ENCODE peak calls at places on chromosomes 6 and 20, in nine cellular contexts. N, J, W, B, I, Y, A, K and Q are unnamed samples.

GRCh38 chr20:9241721-9242427 is 173.0 kb downstream of the PLCB4 start:
- DNase-seq in N (no peak), J (no peak), W (no peak), B (no peak), I (no peak), Y (no peak), A (peak), K (no peak), Q (no peak)

GRCh38 chr20:1952737-1953530 is 40.9 kb downstream of the PDYN start:
- DNase-seq in N (no peak), J (no peak), W (no peak), B (no peak), I (no peak), Y (no peak), A (no peak), K (no peak), Q (no peak)

GRCh38 chr20:32018269-32019155 is 8.3 kb downstream of the CCM2L start:
- DNase-seq in N (no peak), J (no peak), W (no peak), B (peak), I (no peak), Y (peak), A (no peak), K (peak), Q (peak)

GRCh38 chr6:7106215-7106751 is 1.5 kb upstream of the RREB1 start:
- DNase-seq in N (peak), J (no peak), W (no peak), B (no peak), I (no peak), Y (peak), A (peak), K (no peak), Q (no peak)

GRCh38 chr20:18613553-18613952 is 25.7 kb downstream of the DTD1 start:
- DNase-seq in N (no peak), J (no peak), W (no peak), B (no peak), I (no peak), Y (no peak), A (peak), K (no peak), Q (no peak)

GRCh38 chr6:115898246-115898645 is 162.4 kb downstream of the FRK start:
- DNase-seq in N (peak), J (peak), W (no peak), B (peak), I (no peak), Y (no peak), A (no peak), K (no peak), Q (no peak)

GRCh38 chr20:1632228-1632577 is 12.4 kb upstream of the SIRPB1 start:
- DNase-seq in N (no peak), J (no peak), W (no peak), B (no peak), I (no peak), Y (no peak), A (no peak), K (no peak), Q (no peak)

GRCh38 chr6:149079911-149080501 is 237.5 kb upstream of the TAB2 start:
- DNase-seq in N (peak), J (peak), W (no peak), B (no peak), I (no peak), Y (no peak), A (peak), K (peak), Q (no peak)

GRCh38 chr6:19848465-19848864 is 11.3 kb downstream of the ID4 start:
- DNase-seq in N (no peak), J (no peak), W (no peak), B (no peak), I (no peak), Y (no peak), A (no peak), K (no peak), Q (no peak)

GRCh38 chr20:48807586-48808381 is 20.0 kb downstream of the PREX1 start:
- DNase-seq in N (peak), J (peak), W (no peak), B (no peak), I (no peak), Y (no peak), A (no peak), K (no peak), Q (no peak)

GRCh38 chr6:149423946-149424440 is 23.9 kb downstream of the SUMO4 start:
- DNase-seq in N (no peak), J (no peak), W (no peak), B (no peak), I (no peak), Y (no peak), A (no peak), K (no peak), Q (no peak)

GRCh38 chr6:37123957-37124729 is 45.8 kb upstream of the PIM1 start:
- DNase-seq in N (no peak), J (no peak), W (no peak), B (no peak), I (no peak), Y (no peak), A (no peak), K (no peak), Q (no peak)

GRCh38 chr20:2163757-2164156 is 62.1 kb downstream of the STK35 start:
- DNase-seq in N (no peak), J (no peak), W (no peak), B (no peak), I (no peak), Y (no peak), A (no peak), K (no peak), Q (no peak)

GRCh38 chr6:137904822-137905617 is 38.0 kb downstream of the TNFAIP3 start:
- DNase-seq in N (no peak), J (no peak), W (no peak), B (no peak), I (no peak), Y (peak), A (no peak), K (no peak), Q (no peak)

GRCh38 chr20:47551841-47552240 is 50.2 kb downstream of the NCOA3 start:
- DNase-seq in N (no peak), J (no peak), W (no peak), B (no peak), I (no peak), Y (no peak), A (no peak), K (no peak), Q (no peak)

GRCh38 chr6:130697661-130698535 is 129.3 kb upstream of the SMLR1 start:
- DNase-seq in N (peak), J (peak), W (peak), B (peak), I (peak), Y (peak), A (peak), K (peak), Q (no peak)

GRCh38 chr6:108134213-108134973 is 31.4 kb upstream of the NR2E1 start:
- DNase-seq in N (no peak), J (no peak), W (no peak), B (peak), I (no peak), Y (no peak), A (no peak), K (no peak), Q (no peak)

GRCh38 chr6:170260686-170261085 is 30.2 kb downstream of the DLL1 start:
- DNase-seq in N (no peak), J (no peak), W (no peak), B (no peak), I (no peak), Y (peak), A (no peak), K (no peak), Q (no peak)

DNA sequence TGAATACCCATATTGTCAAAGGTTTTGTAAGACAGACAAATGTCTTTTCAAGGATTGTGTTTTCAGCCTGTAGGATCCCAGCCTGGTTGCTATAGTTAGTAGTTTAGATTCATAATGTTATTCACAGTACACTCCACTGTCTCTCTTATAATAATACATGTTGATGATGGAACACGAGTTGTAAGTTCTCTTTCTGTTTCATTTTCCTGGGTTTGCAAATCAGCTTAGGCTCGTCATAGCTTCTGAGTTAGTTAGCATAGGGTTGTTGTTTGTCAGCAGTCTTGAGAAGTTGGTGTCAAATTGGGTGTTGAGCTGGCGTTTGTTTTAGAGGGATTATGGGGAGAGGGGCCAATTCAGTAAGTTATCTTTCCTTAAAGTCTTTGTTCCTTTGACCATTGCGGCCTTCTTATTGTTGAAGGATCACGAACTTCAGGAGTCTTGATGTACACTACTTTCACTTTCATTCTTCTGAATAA is 45.8 kb downstream of the QKI start:
- DNase-seq in N (peak), J (peak), W (no peak), B (no peak), I (no peak), Y (no peak), A (peak), K (no peak), Q (no peak)
- H3K4me3 ChIP-seq in N (peak), J (peak), W (peak), B (no peak), I (no peak), Y (peak), A (peak), K (peak), Q (no peak)

DNA sequence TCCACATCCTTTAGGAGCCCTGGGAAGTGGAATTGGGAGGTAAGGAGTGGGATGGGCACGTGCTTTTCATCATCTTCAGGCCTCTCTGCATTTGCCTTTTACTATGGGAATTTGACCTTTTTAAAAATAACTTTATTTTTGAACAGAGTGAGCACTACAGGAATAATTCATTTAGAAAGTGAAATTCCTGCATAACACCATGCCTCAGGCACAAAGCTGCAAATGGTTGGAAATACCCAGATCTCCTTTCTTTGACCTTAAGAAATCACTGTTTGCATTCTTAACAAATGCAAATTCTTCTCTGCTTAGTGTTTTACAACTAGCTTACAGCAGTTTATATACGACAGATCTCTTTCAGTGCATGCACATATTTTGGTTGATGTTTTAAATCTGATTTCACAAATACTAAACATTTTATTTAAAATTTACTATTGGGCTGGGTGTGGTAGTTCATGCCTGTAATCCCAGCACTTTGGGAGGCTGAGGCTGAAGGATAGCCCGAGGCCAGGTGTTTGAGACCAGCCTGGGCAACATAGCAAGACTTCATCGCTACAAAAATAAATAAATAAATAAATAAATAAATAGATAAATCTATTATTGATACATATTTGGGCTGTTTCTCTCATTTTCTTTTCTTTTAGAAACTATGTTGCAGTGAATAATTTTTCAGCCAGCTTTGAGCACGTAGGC is 24.5 kb downstream of the CST8 start:
- DNase-seq in N (no peak), J (no peak), W (no peak), B (no peak), I (no peak), Y (no peak), A (peak), K (no peak), Q (no peak)
- H3K4me3 ChIP-seq in N (no peak), J (no peak), W (no peak), B (no peak), I (no peak), Y (no peak), A (no peak), K (no peak), Q (no peak)

DNA sequence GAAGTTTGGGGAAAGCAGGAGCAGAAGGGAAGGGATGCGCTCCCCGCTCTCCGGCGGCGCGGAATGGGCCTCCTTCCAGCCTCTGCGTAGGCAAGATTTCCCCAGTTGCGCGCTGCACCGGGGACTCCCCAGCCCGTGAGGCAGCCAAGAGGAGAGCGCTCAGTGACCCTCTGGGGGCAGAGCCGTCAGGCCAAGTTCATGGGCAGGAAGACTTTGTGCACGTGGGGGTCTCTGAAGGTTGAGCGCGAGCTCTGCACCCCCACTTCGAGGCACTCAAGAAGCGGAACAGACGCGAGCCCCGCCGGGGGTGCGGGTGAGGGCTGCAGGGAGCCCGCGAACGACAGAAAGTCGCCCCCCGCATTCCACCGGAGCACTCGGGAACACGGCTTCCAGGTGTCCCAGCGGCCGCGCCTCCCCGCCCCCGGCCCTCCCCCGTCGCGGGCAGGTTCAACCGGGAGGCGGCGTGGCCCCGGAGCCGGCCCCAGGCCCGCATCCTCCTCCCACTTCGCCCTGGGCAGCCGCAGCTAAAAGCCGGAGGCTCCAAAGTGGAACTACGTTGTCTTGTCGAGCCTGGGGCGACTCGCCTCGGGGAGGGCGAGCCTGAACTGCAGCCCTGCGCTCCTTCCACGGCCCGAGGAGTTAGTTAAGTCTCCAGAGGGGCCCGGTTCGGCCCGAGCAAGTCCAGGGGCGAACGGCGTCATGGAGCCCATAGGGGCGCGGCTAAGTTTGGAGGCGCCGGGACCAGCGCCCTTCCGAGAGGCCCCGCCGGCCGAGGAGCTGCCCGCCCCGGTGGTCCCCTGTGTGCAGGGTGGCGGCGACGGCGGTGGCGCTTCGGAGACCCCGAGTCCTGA is at the start of gene PPP1R3G:
- DNase-seq in N (peak), J (peak), W (no peak), B (peak), I (no peak), Y (no peak), A (peak), K (peak), Q (no peak)
- H3K4me3 ChIP-seq in N (peak), J (peak), W (peak), B (peak), I (peak), Y (peak), A (peak), K (peak), Q (peak)

DNA sequence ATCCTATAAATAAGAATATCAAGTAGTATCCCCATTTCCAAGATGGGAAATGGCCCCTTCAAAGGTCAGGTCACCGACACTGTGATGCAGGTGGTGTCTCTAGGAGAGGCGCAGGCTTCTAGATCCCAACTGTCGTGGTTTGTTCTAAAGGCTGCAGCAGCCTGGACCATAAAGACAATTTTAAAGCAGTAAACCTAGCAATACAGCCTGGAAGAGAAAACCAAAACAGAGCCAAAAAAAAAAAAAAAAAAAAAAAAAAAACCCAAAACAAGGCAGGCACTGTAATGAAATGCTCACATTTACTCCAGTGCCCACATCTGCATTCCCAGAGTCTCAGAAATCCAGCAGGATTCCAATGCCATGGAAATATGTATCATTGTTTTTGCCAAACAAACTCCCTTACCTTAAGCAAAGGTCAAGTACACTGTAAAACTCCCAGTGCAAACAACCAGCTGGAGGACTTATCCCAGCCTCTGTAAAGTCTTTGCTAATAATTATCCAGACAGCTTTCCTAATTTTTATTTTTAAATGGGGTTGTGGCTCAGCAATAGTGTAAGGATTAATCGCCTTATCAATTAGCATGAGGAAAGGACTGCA is 98.2 kb downstream of the PSMG4 start:
- DNase-seq in N (peak), J (peak), W (no peak), B (no peak), I (no peak), Y (no peak), A (no peak), K (no peak), Q (no peak)
- H3K4me3 ChIP-seq in N (no peak), J (no peak), W (no peak), B (no peak), I (no peak), Y (no peak), A (no peak), K (no peak), Q (no peak)

DNA sequence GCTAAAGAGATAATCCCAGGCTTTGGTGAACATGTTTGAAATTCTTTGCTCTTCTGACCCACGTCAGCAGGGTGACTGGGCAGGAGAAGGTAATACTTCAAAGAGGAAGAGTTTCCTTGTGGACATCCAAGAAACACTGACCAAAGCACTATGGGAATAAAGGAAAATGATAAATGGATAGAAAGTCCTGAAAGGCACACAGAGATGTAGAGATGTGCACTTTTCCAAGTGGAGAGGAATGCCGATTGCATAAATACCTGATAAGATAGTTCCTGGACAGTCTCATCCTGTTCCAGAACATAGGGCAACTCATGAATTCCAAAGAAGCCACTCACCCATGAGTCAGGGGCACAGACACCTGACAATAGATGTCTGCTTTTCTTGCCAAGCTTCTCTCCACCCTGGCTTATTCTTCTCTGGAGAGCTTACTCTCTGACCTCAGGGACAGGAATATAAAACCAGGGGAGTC is 191.3 kb upstream of the FOXA2 start:
- DNase-seq in N (peak), J (peak), W (no peak), B (peak), I (no peak), Y (no peak), A (peak), K (no peak), Q (no peak)
- H3K4me3 ChIP-seq in N (no peak), J (no peak), W (no peak), B (no peak), I (no peak), Y (no peak), A (no peak), K (no peak), Q (no peak)

DNA sequence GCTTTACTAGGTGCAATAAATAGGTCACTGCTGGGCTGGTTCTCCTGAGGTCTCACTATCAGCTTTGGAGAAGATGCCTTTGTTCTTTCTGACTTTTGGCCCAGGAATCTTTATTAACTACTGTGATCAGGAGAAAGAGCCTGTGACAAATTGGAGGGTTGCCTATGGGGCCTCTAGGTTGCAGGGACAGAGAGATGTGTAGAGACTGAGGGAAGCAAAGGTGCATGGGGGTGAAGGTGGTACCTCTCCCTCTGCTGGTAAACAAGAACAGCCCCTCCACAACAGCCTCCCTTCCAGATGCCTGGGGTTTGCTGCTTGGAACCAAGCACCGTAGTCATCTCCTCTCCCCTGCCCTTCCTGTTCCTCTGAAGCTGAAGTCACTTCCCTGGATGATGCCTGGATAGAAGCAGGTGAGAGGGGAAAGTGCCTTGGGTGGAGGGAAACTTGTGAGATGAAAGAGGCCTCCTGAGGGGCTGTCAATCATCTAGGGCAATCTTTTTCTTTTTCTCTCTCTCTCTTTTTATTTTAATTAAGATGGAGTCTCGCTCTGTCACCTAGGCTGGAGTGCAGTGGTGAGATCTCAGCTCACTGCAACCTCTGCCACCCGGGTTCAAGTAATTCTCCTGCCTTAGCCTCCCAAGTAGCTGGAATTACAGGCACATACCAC is 57.4 kb upstream of the DUSP22 start:
- DNase-seq in N (no peak), J (no peak), W (no peak), B (no peak), I (no peak), Y (no peak), A (no peak), K (no peak), Q (no peak)
- H3K4me3 ChIP-seq in N (no peak), J (no peak), W (no peak), B (no peak), I (no peak), Y (no peak), A (no peak), K (no peak), Q (no peak)

GRCh38 chr6:53629862-53630532 is 35.6 kb downstream of the KLHL31 start:
- DNase-seq in N (no peak), J (no peak), W (no peak), B (no peak), I (no peak), Y (no peak), A (no peak), K (no peak), Q (no peak)

GRCh38 chr6:53629120-53629477 is 36.5 kb downstream of the KLHL31 start:
- DNase-seq in N (no peak), J (no peak), W (no peak), B (no peak), I (no peak), Y (no peak), A (no peak), K (no peak), Q (no peak)

GRCh38 chr6:53630533-53631269 is 34.9 kb downstream of the KLHL31 start:
- DNase-seq in N (no peak), J (no peak), W (no peak), B (no peak), I (no peak), Y (no peak), A (no peak), K (no peak), Q (no peak)

GRCh38 chr6:53627391-53628218 is 38.0 kb downstream of the KLHL31 start:
- DNase-seq in N (no peak), J (no peak), W (no peak), B (no peak), I (no peak), Y (no peak), A (no peak), K (no peak), Q (no peak)

GRCh38 chr6:53628354-53629119 is 37.0 kb downstream of the KLHL31 start:
- DNase-seq in N (peak), J (peak), W (no peak), B (no peak), I (no peak), Y (no peak), A (peak), K (no peak), Q (no peak)
- H3K4me3 ChIP-seq in N (no peak), J (peak), W (no peak), B (no peak), I (no peak), Y (no peak), A (no peak), K (peak), Q (no peak)